ENCODE peak calls at places on chromosomes 6 and 20, in six cellular contexts. One of them, this sample, is unnamed.

GRCh38 chr6:47246556-47246955 is 63.1 kb downstream of the TNFRSF21 start:
- DNase-seq in hippocampal formation: no peak
- DNase-seq in stimulated activated CD4-positive, alpha-beta T cell treated with anti-CD3 and anti-CD28 coated beads, Interleukin-4, amount 100 ng/mL, for 48 hours: no peak
- DNase-seq in iPS DF 6.9: no peak
- DNase-seq in iPS DF 19.7: no peak
- DNase-seq in OCI-M1: peak; percentile 65
- DNase-seq in this sample: no peak

GRCh38 chr6:92243315-92243714 is 1176.0 kb downstream of the EPHA7 start:
- DNase-seq in stimulated activated CD4-positive, alpha-beta T cell treated with anti-CD3 and anti-CD28 coated beads, Interleukin-4, amount 100 ng/mL, for 48 hours: no peak
- DNase-seq in iPS DF 19.7: no peak
- DNase-seq in hippocampal formation: no peak
- DNase-seq in iPS DF 6.9: no peak
- DNase-seq in OCI-M1: no peak
- DNase-seq in this sample: no peak

GRCh38 chr20:20938599-20938998 is 167.6 kb downstream of the LINC00237 start:
- DNase-seq in stimulated activated CD4-positive, alpha-beta T cell treated with anti-CD3 and anti-CD28 coated beads, Interleukin-4, amount 100 ng/mL, for 48 hours: no peak
- DNase-seq in iPS DF 6.9: no peak
- DNase-seq in OCI-M1: no peak
- DNase-seq in hippocampal formation: no peak
- DNase-seq in iPS DF 19.7: no peak
- DNase-seq in this sample: no peak

GRCh38 chr6:113539202-113539601 is 317.9 kb upstream of the MARCKS start:
- DNase-seq in stimulated activated CD4-positive, alpha-beta T cell treated with anti-CD3 and anti-CD28 coated beads, Interleukin-4, amount 100 ng/mL, for 48 hours: no peak
- DNase-seq in iPS DF 19.7: no peak
- DNase-seq in iPS DF 6.9: no peak
- DNase-seq in hippocampal formation: no peak
- DNase-seq in OCI-M1: no peak
- DNase-seq in this sample: no peak

GRCh38 chr20:40325006-40325563 is 364.0 kb downstream of the MAFB start:
- DNase-seq in iPS DF 6.9: no peak
- DNase-seq in hippocampal formation: no peak
- DNase-seq in stimulated activated CD4-positive, alpha-beta T cell treated with anti-CD3 and anti-CD28 coated beads, Interleukin-4, amount 100 ng/mL, for 48 hours: no peak
- DNase-seq in iPS DF 19.7: no peak
- DNase-seq in OCI-M1: no peak
- DNase-seq in this sample: no peak

GRCh38 chr20:12970372-12970821 is 38.4 kb upstream of the SPTLC3 start:
- DNase-seq in iPS DF 6.9: peak; percentile 22
- DNase-seq in stimulated activated CD4-positive, alpha-beta T cell treated with anti-CD3 and anti-CD28 coated beads, Interleukin-4, amount 100 ng/mL, for 48 hours: no peak
- DNase-seq in hippocampal formation: no peak
- DNase-seq in OCI-M1: peak; percentile 32
- DNase-seq in iPS DF 19.7: no peak
- DNase-seq in this sample: no peak

GRCh38 chr20:32636278-32636677 is 37.5 kb downstream of the C20orf203 start:
- DNase-seq in stimulated activated CD4-positive, alpha-beta T cell treated with anti-CD3 and anti-CD28 coated beads, Interleukin-4, amount 100 ng/mL, for 48 hours: no peak
- DNase-seq in OCI-M1: no peak
- DNase-seq in iPS DF 19.7: no peak
- DNase-seq in iPS DF 6.9: no peak
- DNase-seq in hippocampal formation: no peak
- DNase-seq in this sample: no peak

GRCh38 chr20:8464368-8464767 is 332.3 kb downstream of the PLCB1 start:
- DNase-seq in iPS DF 19.7: no peak
- DNase-seq in iPS DF 6.9: no peak
- DNase-seq in stimulated activated CD4-positive, alpha-beta T cell treated with anti-CD3 and anti-CD28 coated beads, Interleukin-4, amount 100 ng/mL, for 48 hours: no peak
- DNase-seq in hippocampal formation: no peak
- DNase-seq in OCI-M1: no peak
- DNase-seq in this sample: no peak

GRCh38 chr20:20814685-20815084 is 102.2 kb upstream of the RALGAPA2 start:
- DNase-seq in iPS DF 19.7: peak; percentile 96
- DNase-seq in stimulated activated CD4-positive, alpha-beta T cell treated with anti-CD3 and anti-CD28 coated beads, Interleukin-4, amount 100 ng/mL, for 48 hours: no peak
- DNase-seq in hippocampal formation: no peak
- DNase-seq in iPS DF 6.9: no peak
- DNase-seq in OCI-M1: peak; percentile 5
- DNase-seq in this sample: no peak

GRCh38 chr6:169302255-169302654 is 48.6 kb upstream of the THBS2 start:
- DNase-seq in iPS DF 19.7: no peak
- DNase-seq in hippocampal formation: no peak
- DNase-seq in OCI-M1: no peak
- DNase-seq in iPS DF 6.9: no peak
- DNase-seq in stimulated activated CD4-positive, alpha-beta T cell treated with anti-CD3 and anti-CD28 coated beads, Interleukin-4, amount 100 ng/mL, for 48 hours: no peak
- DNase-seq in this sample: no peak

GRCh38 chr6:17705428-17705777 is 1.3 kb downstream of the NUP153 start:
- DNase-seq in OCI-M1: peak; percentile 90
- DNase-seq in iPS DF 19.7: no peak
- DNase-seq in stimulated activated CD4-positive, alpha-beta T cell treated with anti-CD3 and anti-CD28 coated beads, Interleukin-4, amount 100 ng/mL, for 48 hours: no peak
- DNase-seq in iPS DF 6.9: no peak
- DNase-seq in hippocampal formation: no peak
- DNase-seq in this sample: peak; percentile 49

GRCh38 chr6:139577124-139577800 is 202.8 kb upstream of the CITED2 start:
- DNase-seq in OCI-M1: no peak
- DNase-seq in iPS DF 19.7: no peak
- DNase-seq in iPS DF 6.9: no peak
- DNase-seq in hippocampal formation: no peak
- DNase-seq in stimulated activated CD4-positive, alpha-beta T cell treated with anti-CD3 and anti-CD28 coated beads, Interleukin-4, amount 100 ng/mL, for 48 hours: no peak
- DNase-seq in this sample: no peak

GRCh38 chr20:62366370-62367135 is 559 bp downstream of the LAMA5 start:
- DNase-seq in iPS DF 19.7: no peak
- DNase-seq in stimulated activated CD4-positive, alpha-beta T cell treated with anti-CD3 and anti-CD28 coated beads, Interleukin-4, amount 100 ng/mL, for 48 hours: no peak
- DNase-seq in iPS DF 6.9: no peak
- DNase-seq in hippocampal formation: no peak
- DNase-seq in OCI-M1: no peak
- DNase-seq in this sample: no peak

GRCh38 chr6:53992522-53992921 is 118.7 kb upstream of the MLIP start:
- DNase-seq in iPS DF 6.9: no peak
- DNase-seq in iPS DF 19.7: no peak
- DNase-seq in stimulated activated CD4-positive, alpha-beta T cell treated with anti-CD3 and anti-CD28 coated beads, Interleukin-4, amount 100 ng/mL, for 48 hours: no peak
- DNase-seq in hippocampal formation: no peak
- DNase-seq in OCI-M1: peak; percentile 30
- DNase-seq in this sample: no peak

GRCh38 chr20:8547035-8547649 is 415.1 kb downstream of the PLCB1 start:
- DNase-seq in stimulated activated CD4-positive, alpha-beta T cell treated with anti-CD3 and anti-CD28 coated beads, Interleukin-4, amount 100 ng/mL, for 48 hours: no peak
- DNase-seq in iPS DF 19.7: no peak
- DNase-seq in hippocampal formation: no peak
- DNase-seq in iPS DF 6.9: no peak
- DNase-seq in OCI-M1: no peak
- DNase-seq in this sample: no peak

GRCh38 chr6:150877928-150878327 is 12.4 kb downstream of the MTHFD1L start:
- DNase-seq in stimulated activated CD4-positive, alpha-beta T cell treated with anti-CD3 and anti-CD28 coated beads, Interleukin-4, amount 100 ng/mL, for 48 hours: no peak
- DNase-seq in hippocampal formation: no peak
- DNase-seq in iPS DF 6.9: no peak
- DNase-seq in OCI-M1: no peak
- DNase-seq in iPS DF 19.7: no peak
- DNase-seq in this sample: no peak

GRCh38 chr6:13014551-13015378 is 298.2 kb downstream of the PHACTR1 start:
- DNase-seq in iPS DF 19.7: no peak
- DNase-seq in OCI-M1: no peak
- DNase-seq in hippocampal formation: no peak
- DNase-seq in stimulated activated CD4-positive, alpha-beta T cell treated with anti-CD3 and anti-CD28 coated beads, Interleukin-4, amount 100 ng/mL, for 48 hours: no peak
- DNase-seq in iPS DF 6.9: no peak
- DNase-seq in this sample: no peak

GRCh38 chr6:154653853-154654252 is 79.4 kb upstream of the SCAF8 start:
- DNase-seq in stimulated activated CD4-positive, alpha-beta T cell treated with anti-CD3 and anti-CD28 coated beads, Interleukin-4, amount 100 ng/mL, for 48 hours: no peak
- DNase-seq in iPS DF 19.7: no peak
- DNase-seq in iPS DF 6.9: no peak
- DNase-seq in OCI-M1: no peak
- DNase-seq in hippocampal formation: no peak
- DNase-seq in this sample: no peak

GRCh38 chr6:74357329-74357728 is 661.3 kb downstream of the CD109 start:
- DNase-seq in OCI-M1: no peak
- DNase-seq in iPS DF 19.7: no peak
- DNase-seq in stimulated activated CD4-positive, alpha-beta T cell treated with anti-CD3 and anti-CD28 coated beads, Interleukin-4, amount 100 ng/mL, for 48 hours: no peak
- DNase-seq in hippocampal formation: no peak
- DNase-seq in iPS DF 6.9: no peak
- DNase-seq in this sample: no peak

GRCh38 chr20:11379257-11380011 is 538.3 kb upstream of the BTBD3 start:
- DNase-seq in iPS DF 6.9: peak; percentile 73
- DNase-seq in hippocampal formation: no peak
- DNase-seq in stimulated activated CD4-positive, alpha-beta T cell treated with anti-CD3 and anti-CD28 coated beads, Interleukin-4, amount 100 ng/mL, for 48 hours: no peak
- DNase-seq in iPS DF 19.7: peak; percentile 63
- DNase-seq in OCI-M1: no peak
- DNase-seq in this sample: no peak

GRCh38 chr6:85660181-85660611 is 17.5 kb upstream of the SYNCRIP start:
- DNase-seq in hippocampal formation: peak; percentile 8
- DNase-seq in iPS DF 6.9: no peak
- DNase-seq in stimulated activated CD4-positive, alpha-beta T cell treated with anti-CD3 and anti-CD28 coated beads, Interleukin-4, amount 100 ng/mL, for 48 hours: no peak
- DNase-seq in iPS DF 19.7: no peak
- DNase-seq in OCI-M1: peak; percentile 18
- DNase-seq in this sample: no peak

GRCh38 chr6:8875986-8876385 is 440.6 kb upstream of the SLC35B3 start:
- DNase-seq in stimulated activated CD4-positive, alpha-beta T cell treated with anti-CD3 and anti-CD28 coated beads, Interleukin-4, amount 100 ng/mL, for 48 hours: no peak
- DNase-seq in OCI-M1: no peak
- DNase-seq in iPS DF 6.9: no peak
- DNase-seq in iPS DF 19.7: no peak
- DNase-seq in hippocampal formation: no peak
- DNase-seq in this sample: no peak

GRCh38 chr20:56322661-56323060 is 36.1 kb upstream of the FAM210B start:
- DNase-seq in OCI-M1: no peak
- DNase-seq in stimulated activated CD4-positive, alpha-beta T cell treated with anti-CD3 and anti-CD28 coated beads, Interleukin-4, amount 100 ng/mL, for 48 hours: no peak
- DNase-seq in hippocampal formation: no peak
- DNase-seq in iPS DF 19.7: no peak
- DNase-seq in iPS DF 6.9: no peak
- DNase-seq in this sample: no peak

GRCh38 chr20:64057628-64058498 is 5.1 kb upstream of the TCEA2 start:
- DNase-seq in iPS DF 6.9: no peak
- DNase-seq in hippocampal formation: no peak
- DNase-seq in OCI-M1: peak; percentile 67
- DNase-seq in stimulated activated CD4-positive, alpha-beta T cell treated with anti-CD3 and anti-CD28 coated beads, Interleukin-4, amount 100 ng/mL, for 48 hours: peak; percentile 82
- DNase-seq in iPS DF 19.7: no peak
- DNase-seq in this sample: peak; percentile 70

GRCh38 chr6:12903246-12903645 is 186.7 kb downstream of the PHACTR1 start:
- DNase-seq in stimulated activated CD4-positive, alpha-beta T cell treated with anti-CD3 and anti-CD28 coated beads, Interleukin-4, amount 100 ng/mL, for 48 hours: no peak
- DNase-seq in iPS DF 6.9: no peak
- DNase-seq in hippocampal formation: no peak
- DNase-seq in OCI-M1: peak; percentile 38
- DNase-seq in iPS DF 19.7: no peak
- DNase-seq in this sample: no peak

GRCh38 chr6:46876126-46876525 is 45.6 kb downstream of the ADGRF5 start:
- DNase-seq in iPS DF 19.7: peak; percentile 40
- DNase-seq in stimulated activated CD4-positive, alpha-beta T cell treated with anti-CD3 and anti-CD28 coated beads, Interleukin-4, amount 100 ng/mL, for 48 hours: no peak
- DNase-seq in hippocampal formation: no peak
- DNase-seq in OCI-M1: no peak
- DNase-seq in iPS DF 6.9: peak; percentile 16
- DNase-seq in this sample: peak; percentile 53

GRCh38 chr6:100554228-100554627 is 89.5 kb upstream of the SIM1 start:
- DNase-seq in iPS DF 6.9: no peak
- DNase-seq in OCI-M1: no peak
- DNase-seq in iPS DF 19.7: no peak
- DNase-seq in hippocampal formation: no peak
- DNase-seq in stimulated activated CD4-positive, alpha-beta T cell treated with anti-CD3 and anti-CD28 coated beads, Interleukin-4, amount 100 ng/mL, for 48 hours: no peak
- DNase-seq in this sample: no peak

GRCh38 chr6:2854394-2854982 is 12.8 kb upstream of the SERPINB1 start:
- DNase-seq in iPS DF 19.7: no peak
- DNase-seq in OCI-M1: no peak
- DNase-seq in hippocampal formation: no peak
- DNase-seq in stimulated activated CD4-positive, alpha-beta T cell treated with anti-CD3 and anti-CD28 coated beads, Interleukin-4, amount 100 ng/mL, for 48 hours: no peak
- DNase-seq in iPS DF 6.9: no peak
- DNase-seq in this sample: no peak

GRCh38 chr20:20480126-20480525 is 112.2 kb downstream of the INSM1 start:
- DNase-seq in iPS DF 19.7: no peak
- DNase-seq in stimulated activated CD4-positive, alpha-beta T cell treated with anti-CD3 and anti-CD28 coated beads, Interleukin-4, amount 100 ng/mL, for 48 hours: no peak
- DNase-seq in OCI-M1: no peak
- DNase-seq in iPS DF 6.9: no peak
- DNase-seq in hippocampal formation: no peak
- DNase-seq in this sample: no peak

GRCh38 chr6:11009353-11009752 is 34.8 kb downstream of the ELOVL2 start:
- DNase-seq in stimulated activated CD4-positive, alpha-beta T cell treated with anti-CD3 and anti-CD28 coated beads, Interleukin-4, amount 100 ng/mL, for 48 hours: no peak
- DNase-seq in iPS DF 6.9: no peak
- DNase-seq in OCI-M1: no peak
- DNase-seq in hippocampal formation: no peak
- DNase-seq in iPS DF 19.7: no peak
- DNase-seq in this sample: no peak

GRCh38 chr6:4922488-4923037 is 81.3 kb downstream of the RPP40 start:
- DNase-seq in hippocampal formation: no peak
- DNase-seq in stimulated activated CD4-positive, alpha-beta T cell treated with anti-CD3 and anti-CD28 coated beads, Interleukin-4, amount 100 ng/mL, for 48 hours: no peak
- DNase-seq in OCI-M1: no peak
- DNase-seq in iPS DF 19.7: no peak
- DNase-seq in iPS DF 6.9: no peak
- DNase-seq in this sample: no peak

GRCh38 chr20:10179574-10180298 is 38.9 kb upstream of the SNAP25 start:
- DNase-seq in iPS DF 6.9: no peak
- DNase-seq in OCI-M1: peak; percentile 38
- DNase-seq in iPS DF 19.7: no peak
- DNase-seq in stimulated activated CD4-positive, alpha-beta T cell treated with anti-CD3 and anti-CD28 coated beads, Interleukin-4, amount 100 ng/mL, for 48 hours: no peak
- DNase-seq in hippocampal formation: no peak
- DNase-seq in this sample: no peak

GRCh38 chr20:54067606-54068174 is 2.7 kb downstream of the BCAS1 start:
- DNase-seq in iPS DF 19.7: no peak
- DNase-seq in stimulated activated CD4-positive, alpha-beta T cell treated with anti-CD3 and anti-CD28 coated beads, Interleukin-4, amount 100 ng/mL, for 48 hours: no peak
- DNase-seq in hippocampal formation: no peak
- DNase-seq in OCI-M1: no peak
- DNase-seq in iPS DF 6.9: no peak
- DNase-seq in this sample: peak; percentile 92

GRCh38 chr20:10922941-10923340 is 249.1 kb upstream of the JAG1 start:
- DNase-seq in iPS DF 6.9: no peak
- DNase-seq in iPS DF 19.7: no peak
- DNase-seq in hippocampal formation: no peak
- DNase-seq in stimulated activated CD4-positive, alpha-beta T cell treated with anti-CD3 and anti-CD28 coated beads, Interleukin-4, amount 100 ng/mL, for 48 hours: no peak
- DNase-seq in OCI-M1: peak; percentile 67
- DNase-seq in this sample: no peak

GRCh38 chr20:50585678-50586077 is 75.5 kb downstream of the PTPN1 start:
- DNase-seq in iPS DF 6.9: no peak
- DNase-seq in iPS DF 19.7: no peak
- DNase-seq in OCI-M1: no peak
- DNase-seq in hippocampal formation: no peak
- DNase-seq in stimulated activated CD4-positive, alpha-beta T cell treated with anti-CD3 and anti-CD28 coated beads, Interleukin-4, amount 100 ng/mL, for 48 hours: no peak
- DNase-seq in this sample: no peak

GRCh38 chr20:50776122-50776795 is 18.6 kb upstream of the BCAS4 start:
- DNase-seq in hippocampal formation: no peak
- DNase-seq in stimulated activated CD4-positive, alpha-beta T cell treated with anti-CD3 and anti-CD28 coated beads, Interleukin-4, amount 100 ng/mL, for 48 hours: no peak
- DNase-seq in iPS DF 19.7: no peak
- DNase-seq in OCI-M1: no peak
- DNase-seq in iPS DF 6.9: no peak
- DNase-seq in this sample: no peak

GRCh38 chr6:126873351-126873750 is 245.1 kb upstream of the RSPO3 start:
- DNase-seq in iPS DF 19.7: no peak
- DNase-seq in OCI-M1: no peak
- DNase-seq in hippocampal formation: no peak
- DNase-seq in stimulated activated CD4-positive, alpha-beta T cell treated with anti-CD3 and anti-CD28 coated beads, Interleukin-4, amount 100 ng/mL, for 48 hours: no peak
- DNase-seq in iPS DF 6.9: no peak
- DNase-seq in this sample: no peak

GRCh38 chr6:69791065-69791471 is 5.7 kb downstream of the LMBRD1 start:
- DNase-seq in stimulated activated CD4-positive, alpha-beta T cell treated with anti-CD3 and anti-CD28 coated beads, Interleukin-4, amount 100 ng/mL, for 48 hours: no peak
- DNase-seq in OCI-M1: no peak
- DNase-seq in iPS DF 19.7: no peak
- DNase-seq in hippocampal formation: no peak
- DNase-seq in iPS DF 6.9: no peak
- DNase-seq in this sample: no peak

GRCh38 chr20:21101453-21102251 is 4.5 kb downstream of the LINC00237 start:
- DNase-seq in stimulated activated CD4-positive, alpha-beta T cell treated with anti-CD3 and anti-CD28 coated beads, Interleukin-4, amount 100 ng/mL, for 48 hours: no peak
- DNase-seq in OCI-M1: no peak
- DNase-seq in hippocampal formation: no peak
- DNase-seq in iPS DF 19.7: no peak
- DNase-seq in iPS DF 6.9: no peak
- DNase-seq in this sample: no peak